ENCODE peak calls at places on chromosome 17, in six cellular contexts. O is IMR-90, S is H1, F is H9, X is neuronal stem cell, R is mesenchymal stem cell. W is an unnamed sample.

GRCh38 chr17:83199500-83200201 is 120.2 kb downstream of the METRNL start:
- DNase-seq in X (no peak), F (no peak), S (no peak), R (no peak), O (peak), W (no peak)

GRCh38 chr17:70905796-70906195 is 736.5 kb downstream of the KCNJ2 start:
- DNase-seq in R (peak), O (peak), S (no peak), F (no peak), X (no peak), W (peak)

GRCh38 chr17:21125862-21126261 is 902 bp upstream of the DHRS7B start:
- DNase-seq in O (no peak), R (no peak), S (no peak), X (no peak), F (no peak), W (no peak)

GRCh38 chr17:48541574-48542113 is 3.3 kb downstream of the HOXB2 start:
- DNase-seq in R (peak), O (peak), F (peak), S (peak), X (no peak), W (no peak)

GRCh38 chr17:40499551-40500189 is 1.8 kb downstream of the TNS4 start:
- DNase-seq in F (peak), O (peak), X (no peak), R (peak), S (peak), W (peak)

GRCh38 chr17:79844869-79845600 is 5.8 kb upstream of the CBX4 start:
- DNase-seq in F (peak), R (peak), X (no peak), S (peak), O (no peak), W (no peak)

GRCh38 chr17:67488161-67488560 is 111.1 kb downstream of the PITPNC1 start:
- DNase-seq in R (no peak), X (no peak), F (peak), O (no peak), S (no peak), W (no peak)

GRCh38 chr17:28734712-28735241 is 6.2 kb downstream of the NEK8 start:
- DNase-seq in F (no peak), S (no peak), R (no peak), O (no peak), X (no peak), W (no peak)

GRCh38 chr17:78138204-78139060 is 7.8 kb upstream of the C17orf99 start:
- DNase-seq in X (no peak), S (peak), O (no peak), R (no peak), F (no peak), W (no peak)

GRCh38 chr17:34760931-34761500 is 181.6 kb downstream of the TMEM132E start:
- DNase-seq in O (no peak), F (peak), S (no peak), X (no peak), R (no peak), W (no peak)

GRCh38 chr17:62895256-62895649 is 70.8 kb upstream of the TANC2 start:
- DNase-seq in F (no peak), S (no peak), X (no peak), R (no peak), O (no peak), W (no peak)
- H3K18ac ChIP-seq in F (no peak), S (no peak), X (no peak), R (peak), O (no peak), W (no peak)

GRCh38 chr17:11999715-12000114 is 2.4 kb upstream of the ZNF18 start:
- DNase-seq in X (no peak), O (no peak), F (no peak), S (no peak), R (no peak), W (no peak)

GRCh38 chr17:11997147-11997971 is at the start of gene ZNF18:
- DNase-seq in O (peak), R (peak), F (peak), S (peak), X (peak), W (peak)

GRCh38 chr17:11996722-11997146 is 541 bp downstream of the ZNF18 start:
- DNase-seq in X (no peak), S (no peak), F (no peak), R (peak), O (peak), W (peak)

GRCh38 chr17:11997972-11998233 is 628 bp upstream of the ZNF18 start:
- DNase-seq in R (no peak), S (no peak), X (no peak), O (no peak), F (no peak), W (no peak)
- H2BK15ac ChIP-seq in R (no peak), S (peak), X (peak), O (no peak), F (no peak), W (no peak)

GRCh38 chr17:76529224-76529642 is 8.3 kb downstream of the CYGB start:
- DNase-seq in X (no peak), F (no peak), R (peak), S (no peak), O (peak), W (no peak)

GRCh38 chr17:76528156-76528527 is 9.4 kb downstream of the CYGB start:
- DNase-seq in F (no peak), R (no peak), X (no peak), O (peak), S (no peak), W (no peak)

GRCh38 chr17:76529643-76530488 is 7.6 kb downstream of the CYGB start:
- DNase-seq in O (peak), X (no peak), S (peak), R (peak), F (no peak), W (no peak)

GRCh38 chr17:76528528-76529223 is 8.8 kb downstream of the CYGB start:
- DNase-seq in O (peak), X (no peak), F (no peak), S (no peak), R (peak), W (no peak)

DNA sequence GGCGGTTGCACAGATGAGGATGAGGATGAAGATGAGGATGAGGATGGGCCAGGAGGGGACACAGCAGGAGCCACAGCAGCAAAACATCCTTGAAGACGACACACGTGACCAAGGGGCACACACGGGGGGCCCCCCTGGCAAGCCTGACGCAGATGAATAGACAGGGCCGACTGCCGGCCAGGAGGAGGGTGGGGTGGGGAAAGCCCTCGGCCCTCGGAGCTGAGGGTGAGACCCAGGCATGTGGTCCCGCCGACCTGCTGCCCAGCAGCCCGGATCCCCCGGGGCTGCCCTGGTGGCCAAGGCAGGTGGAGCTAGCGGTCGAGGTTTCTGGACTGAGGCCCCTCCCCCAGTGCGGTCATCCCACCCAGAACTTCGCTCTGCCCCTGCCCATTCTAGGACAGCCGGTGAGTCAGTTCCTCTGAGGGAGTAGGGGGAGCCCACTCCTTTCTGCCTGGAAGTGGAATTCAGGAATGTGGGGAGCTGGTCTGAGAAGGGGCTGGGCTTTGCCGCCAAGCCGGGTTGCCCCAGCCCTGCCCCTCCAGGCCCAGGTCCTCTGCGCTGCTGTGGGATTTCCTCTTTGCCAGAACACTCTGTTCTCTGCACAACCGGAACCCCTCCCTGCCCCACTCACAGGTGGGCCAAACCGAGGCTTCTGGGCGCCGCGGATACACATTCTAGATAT is 9.9 kb downstream of the CYGB start:
- DNase-seq in O (peak), S (peak), F (peak), X (no peak), R (peak), W (peak)
- H3K9ac ChIP-seq in O (no peak), S (no peak), F (no peak), X (no peak), R (peak), W (no peak)

GRCh38 chr17:82022310-82022980 is at the start of gene CENPX:
- DNase-seq in S (no peak), F (no peak), X (peak), R (no peak), O (no peak), W (no peak)
- H3K18ac ChIP-seq in S (peak), F (no peak), X (peak), R (peak), O (no peak), W (peak)

DNA sequence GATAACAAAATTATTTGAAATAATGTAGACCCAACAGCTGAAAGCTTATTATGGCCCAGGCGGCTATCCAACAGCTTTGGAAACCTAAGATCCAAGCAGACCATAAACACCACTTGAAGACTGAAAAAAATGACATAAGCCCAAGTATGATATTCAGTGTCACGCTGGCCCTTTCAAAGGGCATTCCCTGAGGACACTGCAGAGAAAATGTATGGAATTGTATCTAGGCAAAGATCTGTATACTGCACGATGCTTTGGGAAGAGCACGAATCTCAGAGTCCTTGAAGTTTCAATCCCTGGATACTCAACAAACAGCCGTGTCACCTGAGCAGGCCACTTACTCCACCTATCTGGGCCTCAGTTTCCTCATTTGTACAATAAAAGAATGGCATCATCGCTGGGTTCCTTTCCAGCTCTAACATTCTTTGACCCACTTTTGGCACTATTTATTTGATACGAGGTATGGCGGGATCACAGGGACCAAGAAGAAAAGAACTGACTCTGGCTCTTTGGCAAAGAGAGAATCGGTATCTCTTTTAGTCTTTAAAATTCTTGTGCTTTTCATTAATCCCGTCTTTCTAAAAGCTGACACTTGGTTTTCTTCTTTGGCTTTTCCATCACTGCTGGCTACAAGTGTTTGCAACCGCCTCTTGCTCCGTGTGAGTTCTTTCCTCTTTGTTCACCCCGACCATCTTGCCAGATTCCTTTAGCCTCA is 1.2 kb downstream of the STAT5B start:
- DNase-seq in F (no peak), S (no peak), X (no peak), O (no peak), R (no peak), W (no peak)
- H2BK15ac ChIP-seq in F (no peak), S (no peak), X (no peak), O (peak), R (no peak), W (no peak)

GRCh38 chr17:7025240-7025639 is 2.4 kb downstream of the BCL6B start:
- DNase-seq in O (no peak), X (no peak), R (no peak), S (no peak), F (no peak), W (no peak)
- H3K9ac ChIP-seq in O (no peak), X (no peak), R (no peak), S (no peak), F (no peak), W (no peak)

DNA sequence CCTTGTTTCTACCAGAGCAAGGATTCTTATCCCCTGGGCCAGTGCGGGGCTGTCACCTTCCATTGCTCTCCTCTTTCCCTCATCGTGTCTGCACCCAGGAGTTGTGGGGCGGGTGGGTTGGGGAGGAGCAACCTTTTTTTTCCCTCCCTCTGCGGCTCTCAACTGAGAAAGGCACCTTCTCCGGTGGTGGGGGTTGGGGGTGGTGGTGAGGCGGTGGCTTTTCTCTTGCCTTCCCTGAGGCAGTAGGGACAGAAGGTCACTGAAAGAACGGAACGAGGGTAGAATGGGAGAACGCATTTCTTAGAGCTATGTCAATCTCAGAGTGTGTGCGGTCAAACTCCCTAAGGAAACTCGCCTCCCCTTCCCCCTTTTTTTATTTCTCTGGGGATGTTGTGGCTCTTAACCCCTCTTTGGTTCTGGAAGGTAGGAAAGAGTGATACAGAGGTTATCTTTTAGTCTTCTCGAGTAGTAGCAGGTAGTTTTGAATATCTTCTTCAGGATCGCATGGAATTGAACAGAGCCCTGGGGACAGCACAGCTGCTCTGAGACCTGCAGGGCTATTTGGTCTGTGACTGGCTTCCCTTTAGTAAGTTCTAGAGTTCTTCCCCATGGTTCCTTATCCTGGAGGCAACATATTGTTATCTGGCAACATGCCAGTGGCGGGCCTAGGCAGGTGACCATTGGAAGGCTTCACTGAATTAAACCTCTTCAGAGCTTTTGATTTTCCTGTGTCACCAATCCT is 994 bp downstream of the CLTC start:
- DNase-seq in S (no peak), O (no peak), X (no peak), F (peak), R (peak), W (peak)
- H3K18ac ChIP-seq in S (peak), O (peak), X (no peak), F (no peak), R (peak), W (peak)

GRCh38 chr17:46862949-46863348 is 11.6 kb downstream of the WNT9B start:
- DNase-seq in X (no peak), F (peak), S (peak), O (no peak), R (no peak), W (peak)

GRCh38 chr17:46866325-46866724 is 14.9 kb downstream of the WNT9B start:
- DNase-seq in S (no peak), O (no peak), R (no peak), X (no peak), F (no peak), W (no peak)

GRCh38 chr17:46866747-46867146 is 15.4 kb downstream of the WNT9B start:
- DNase-seq in X (no peak), O (no peak), R (no peak), S (no peak), F (no peak), W (no peak)

GRCh38 chr17:46865100-46865499 is 13.7 kb downstream of the WNT9B start:
- DNase-seq in S (no peak), X (no peak), R (no peak), F (peak), O (peak), W (peak)

DNA sequence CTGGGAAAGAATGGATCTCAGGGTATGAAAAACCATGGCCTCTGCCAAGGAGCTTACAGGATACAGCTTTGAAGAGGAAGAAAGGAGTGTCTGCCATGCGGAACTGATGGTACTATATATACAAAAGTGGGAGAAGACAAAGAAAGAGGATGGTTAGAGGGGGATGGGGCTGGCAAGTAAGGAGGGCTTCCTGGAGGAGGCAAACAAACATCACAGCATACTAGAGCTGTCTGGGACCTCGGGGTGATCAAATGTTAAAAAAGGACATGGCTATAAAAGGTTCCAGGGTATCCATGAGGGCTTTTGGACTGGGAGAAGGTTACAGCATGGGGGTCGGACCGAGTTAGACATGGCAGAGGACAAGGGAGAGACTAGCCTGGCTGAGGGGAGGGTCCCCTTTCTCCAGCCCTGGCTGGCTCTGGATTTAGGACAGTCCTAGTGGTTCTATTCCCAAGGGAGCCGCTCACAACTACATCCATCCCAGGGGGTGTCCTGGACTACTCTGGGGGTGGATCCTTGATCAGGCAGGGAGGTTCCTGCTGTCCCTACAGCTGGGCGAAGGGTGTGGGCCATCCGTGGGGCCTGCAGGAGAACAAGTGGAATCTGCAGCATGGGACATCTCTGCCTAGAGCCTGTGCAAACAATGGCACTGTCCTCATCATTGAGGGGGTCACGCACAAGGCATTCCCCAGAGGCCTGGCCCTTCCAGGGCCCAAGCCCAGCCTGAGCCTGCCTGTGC is 12.2 kb downstream of the WNT9B start:
- DNase-seq in F (no peak), S (no peak), X (no peak), O (no peak), R (no peak), W (no peak)
- H2BK15ac ChIP-seq in F (no peak), S (no peak), X (peak), O (no peak), R (no peak), W (no peak)

DNA sequence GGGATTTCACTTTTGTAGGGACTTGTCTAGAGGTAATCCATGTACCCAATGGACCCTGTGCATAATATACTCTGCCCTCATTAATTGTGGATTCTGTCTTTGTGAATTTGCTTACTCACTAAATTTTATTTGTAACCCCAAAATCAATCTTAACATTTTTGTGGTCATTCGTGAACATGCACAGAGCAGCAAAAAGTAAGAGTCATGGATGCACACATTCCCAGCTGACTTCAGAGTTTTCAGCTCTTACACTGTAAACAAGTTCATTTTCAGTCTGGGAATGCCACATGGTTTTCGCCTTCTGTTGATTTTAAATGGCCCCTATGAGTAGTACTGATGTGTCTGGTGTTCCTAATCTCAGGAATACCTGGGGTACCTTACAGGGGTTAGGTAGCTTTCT is 24.3 kb downstream of the TAC4 start:
- DNase-seq in X (no peak), R (peak), F (no peak), O (peak), S (no peak), W (no peak)
- H3K9ac ChIP-seq in X (no peak), R (peak), F (no peak), O (no peak), S (no peak), W (no peak)

W was measured in mesendoderm.